ENCODE peak calls at places on chromosomes 13 and 19, in five cellular contexts. Y is endothelial cell of umbilical vein, S is H1, B is K562, I is HepG2. P is an unnamed sample.

GRCh38 chr19:8578642-8579265 is 1.5 kb upstream of the MYO1F start:
- DNase-seq in Y (peak), S (peak), B (peak), I (peak), P (peak)

GRCh38 chr19:33868821-33869412 is 72.2 kb downstream of the KCTD15 start:
- DNase-seq in Y (peak), S (no peak), B (no peak), I (no peak), P (no peak)

GRCh38 chr19:48090281-48090802 is 20.3 kb downstream of the PLA2G4C start:
- DNase-seq in Y (no peak), S (no peak), B (no peak), I (no peak), P (no peak)

GRCh38 chr19:51821921-51822716 is 27.2 kb downstream of the FPR3 start:
- DNase-seq in Y (no peak), S (no peak), B (no peak), I (no peak), P (no peak)

GRCh38 chr19:48739400-48739825 is 997 bp downstream of the RASIP1 start:
- DNase-seq in Y (peak), S (no peak), B (peak), I (no peak), P (no peak)

GRCh38 chr19:5122121-5122400 is 153.1 kb downstream of the KDM4B start:
- DNase-seq in Y (no peak), S (no peak), B (no peak), I (no peak), P (no peak)

GRCh38 chr19:17001603-17002183 is 24.9 kb downstream of the CPAMD8 start:
- DNase-seq in Y (no peak), S (no peak), B (no peak), I (no peak), P (no peak)

GRCh38 chr19:49930483-49931011 is 1.2 kb upstream of the NUP62 start:
- DNase-seq in Y (no peak), S (no peak), B (peak), I (no peak), P (peak)

GRCh38 chr19:13764821-13765394 is 586 bp downstream of the MRI1 start:
- DNase-seq in Y (no peak), S (no peak), B (peak), I (no peak), P (no peak)

GRCh38 chr19:37855098-37855497 is 51.3 kb downstream of the WDR87 start:
- DNase-seq in Y (peak), S (no peak), B (no peak), I (no peak), P (no peak)

GRCh38 chr13:52070929-52071523 is 46.5 kb downstream of the UTP14C start:
- DNase-seq in Y (peak), S (no peak), B (peak), I (peak), P (no peak)

GRCh38 chr13:54029226-54029625 is 1000.6 kb downstream of the OLFM4 start:
- DNase-seq in Y (no peak), S (peak), B (no peak), I (no peak), P (no peak)

GRCh38 chr13:66513728-66514127 is 716.4 kb downstream of the PCDH9 start:
- DNase-seq in Y (peak), S (no peak), B (no peak), I (no peak), P (no peak)

DNA sequence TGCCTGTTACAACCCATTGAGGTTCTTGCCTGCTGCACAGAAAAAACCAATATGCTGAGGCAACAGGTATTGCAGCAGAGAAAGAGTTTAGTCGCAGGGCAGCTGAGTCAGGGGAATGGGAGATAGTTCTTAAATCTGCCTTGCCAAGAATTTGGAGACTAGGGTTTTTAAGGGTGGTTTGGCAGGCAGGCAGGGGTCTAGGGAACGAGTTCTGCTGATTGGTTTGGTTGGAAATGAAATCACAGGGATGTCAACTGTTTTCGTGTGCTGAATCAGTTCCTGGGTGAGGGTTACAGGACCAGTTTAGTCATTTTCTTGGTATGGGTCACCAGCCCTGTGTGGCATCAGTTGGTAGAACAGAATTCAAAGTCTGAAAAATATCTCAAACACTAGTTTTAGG is 36.6 kb downstream of the PDS5B start:
- DNase-seq in Y (no peak), S (no peak), B (no peak), I (no peak), P (no peak)
- TF ChIP-seq JUN in Y (no peak), S (no peak), B (no peak), I (no peak), P (no peak)

GRCh38 chr19:15402411-15403150 is 16.2 kb downstream of the AKAP8L start:
- DNase-seq in Y (no peak), S (no peak), B (no peak), I (no peak), P (no peak)

GRCh38 chr19:15403151-15403531 is 15.6 kb downstream of the AKAP8L start:
- DNase-seq in Y (no peak), S (no peak), B (no peak), I (no peak), P (no peak)

GRCh38 chr19:15404780-15405211 is 14.0 kb downstream of the AKAP8L start:
- DNase-seq in Y (no peak), S (no peak), B (no peak), I (no peak), P (no peak)

GRCh38 chr19:15401397-15401710 is 17.4 kb downstream of the AKAP8L start:
- DNase-seq in Y (no peak), S (no peak), B (no peak), I (no peak), P (no peak)

DNA sequence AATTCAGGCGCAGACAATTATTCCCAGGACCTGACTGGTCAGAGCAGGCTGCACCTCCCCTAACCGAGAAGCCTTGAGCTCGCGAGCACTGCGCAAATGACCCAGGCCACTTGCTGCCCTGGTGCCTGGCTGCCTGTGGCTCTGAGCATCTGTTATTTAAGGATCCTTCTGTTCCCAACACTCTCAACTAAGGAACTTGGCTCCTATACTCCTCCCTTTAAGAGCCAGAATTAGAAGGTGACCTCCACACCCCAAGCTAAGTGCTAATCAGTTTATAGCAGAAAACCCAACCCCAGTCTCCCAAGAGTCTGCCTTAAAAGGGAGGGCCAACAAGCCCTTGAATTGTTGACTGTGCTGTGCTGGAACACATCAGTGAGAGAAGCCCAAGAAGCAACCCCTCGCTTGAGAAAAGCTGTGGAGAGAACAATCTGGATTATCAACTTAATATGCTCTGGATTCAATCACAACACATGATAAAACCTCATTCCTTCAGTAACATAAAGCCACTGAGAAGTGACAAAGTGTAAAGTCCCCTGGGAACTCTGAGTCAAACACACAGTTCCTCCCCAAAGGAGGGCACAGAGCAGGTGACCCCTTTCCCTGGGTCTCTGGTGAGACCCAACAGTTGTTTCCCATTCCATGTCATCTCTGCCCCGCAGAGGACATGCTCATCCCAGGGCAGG is 14.6 kb downstream of the AKAP8L start:
- DNase-seq in Y (no peak), S (no peak), B (no peak), I (no peak), P (no peak)
- H3K27ac ChIP-seq in Y (no peak), S (no peak), B (no peak), I (no peak), P (no peak)

DNA sequence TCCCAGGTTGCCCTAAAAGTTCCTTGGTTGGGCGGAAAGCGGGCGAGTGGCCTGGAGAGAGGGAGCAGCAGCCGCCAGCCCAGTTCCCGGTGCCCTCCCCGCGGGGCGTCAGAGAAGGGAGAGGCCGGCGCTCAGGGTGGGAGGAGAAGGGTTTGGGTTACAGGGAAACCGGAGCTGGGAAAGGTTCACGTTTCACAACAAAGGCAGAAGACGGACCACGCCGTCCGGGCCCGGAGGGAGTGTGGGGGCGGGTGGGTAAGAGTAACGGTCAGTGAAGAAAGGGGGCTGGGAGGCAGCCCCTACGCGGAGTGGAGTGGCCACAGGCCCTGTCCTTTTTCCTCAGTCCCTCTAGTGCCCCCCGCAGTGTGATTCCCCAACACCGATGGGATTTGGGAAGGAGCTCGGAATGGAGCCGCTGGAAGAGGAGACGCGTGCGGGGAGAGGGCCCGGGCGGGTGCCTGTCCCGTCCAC is 1.6 kb downstream of the SIX5 start:
- DNase-seq in Y (peak), S (no peak), B (peak), I (peak), P (peak)
- TF ChIP-seq JUN in Y (no peak), S (no peak), B (no peak), I (no peak), P (no peak)

DNA sequence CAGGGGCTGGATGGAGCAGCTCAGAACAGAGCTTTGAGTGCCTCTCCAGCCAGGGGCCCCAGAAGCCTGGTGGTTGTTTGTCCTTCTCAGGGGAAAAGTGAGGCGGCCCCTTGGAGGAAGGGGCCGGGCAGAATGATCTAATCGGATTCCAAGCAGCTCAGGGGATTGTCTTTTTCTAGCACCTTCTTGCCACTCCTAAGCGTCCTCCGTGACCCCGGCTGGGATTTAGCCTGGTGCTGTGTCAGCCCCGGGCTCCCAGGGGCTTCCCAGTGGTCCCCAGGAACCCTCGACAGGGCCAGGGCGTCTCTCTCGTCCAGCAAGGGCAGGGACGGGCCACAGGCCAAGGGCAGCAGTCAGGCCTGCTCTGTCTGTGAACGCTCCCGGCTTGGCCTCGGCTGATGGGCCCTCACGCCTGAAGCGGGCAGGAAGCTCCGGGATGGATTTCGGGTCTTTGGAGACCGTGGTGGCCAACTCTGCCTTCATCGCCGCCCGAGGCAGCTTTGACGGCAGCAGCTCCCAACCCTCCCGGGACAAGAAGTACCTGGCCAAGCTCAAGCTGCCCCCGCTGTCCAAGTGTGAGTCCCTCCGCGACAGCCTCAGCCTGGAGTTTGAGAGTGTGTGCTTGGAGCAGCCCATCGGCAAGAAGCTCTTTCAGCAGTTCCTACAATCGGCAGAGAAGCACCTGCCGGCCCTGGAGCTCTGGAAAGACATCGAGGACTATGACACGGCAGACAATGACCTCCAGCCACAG is at the start of gene GRK1:
- DNase-seq in Y (no peak), S (no peak), B (no peak), I (no peak), P (no peak)
- H3K27ac ChIP-seq in Y (no peak), S (no peak), B (no peak), I (no peak), P (no peak)

P was measured in A549.